ENCODE peak calls at places on chromosomes 16 and 17, in four cellular contexts. Y, L, Z and N are unnamed samples.

GRCh38 chr16:66381585-66382170 is 15.2 kb downstream of the CDH5 start:
- DNase-seq in Z (no peak), Y (no peak), L (no peak), N (no peak)

GRCh38 chr17:77147357-77147801 is 6.6 kb downstream of the SEC14L1 start:
- DNase-seq in Y (no peak), L (no peak), Z (no peak), N (no peak)

GRCh38 chr16:89720520-89720858 is 209 bp downstream of the VPS9D1 start:
- DNase-seq in Z (peak), Y (no peak), L (peak), N (no peak)

GRCh38 chr17:77124192-77124908 is 16.4 kb upstream of the SEC14L1 start:
- DNase-seq in L (no peak), Y (no peak), Z (no peak), N (no peak)

GRCh38 chr17:37710344-37710886 is 34.4 kb downstream of the HNF1B start:
- DNase-seq in L (peak), Z (peak), Y (no peak), N (no peak)

GRCh38 chr16:86701286-86701975 is 123.1 kb downstream of the FOXL1 start:
- DNase-seq in Y (no peak), Z (no peak), L (no peak), N (no peak)

GRCh38 chr16:73002836-73003235 is 45.1 kb downstream of the ZFHX3 start:
- DNase-seq in L (no peak), Y (no peak), Z (no peak), N (no peak)

GRCh38 chr16:1202274-1202673 is 22.8 kb downstream of the TPSG1 start:
- DNase-seq in Z (no peak), L (no peak), Y (no peak), N (no peak)

GRCh38 chr16:81174644-81175324 is 63.7 kb upstream of the BCO1 start:
- DNase-seq in Y (no peak), L (no peak), Z (no peak), N (no peak)

GRCh38 chr17:6435968-6436367 is 1.0 kb upstream of the AIPL1 start:
- DNase-seq in L (peak), Y (peak), Z (peak), N (peak)

GRCh38 chr16:627458-628239 is 3.1 kb upstream of the WFIKKN1 start:
- DNase-seq in Y (no peak), Z (peak), L (no peak), N (no peak)

GRCh38 chr17:19316756-19317358 is 45.7 kb downstream of the B9D1 start:
- DNase-seq in Y (no peak), L (no peak), Z (no peak), N (no peak)

GRCh38 chr17:57305918-57306317 is 49.6 kb downstream of the MSI2 start:
- DNase-seq in Y (no peak), Z (no peak), L (no peak), N (no peak)